ENCODE peak calls at places on chromosomes 13 and 19, in ten cellular contexts. R, C, K, F, W, J, Q, H, I and G are unnamed samples. For H3K27me3, the result is how much of the 10 kb centered on the place peaks cover.

GRCh38 chr19:512548-513365 is 5.5 kb downstream of the TPGS1 start:
- DNase-seq in H (peak), I (no peak), Q (no peak), R (no peak), F (no peak), J (no peak), C (peak), W (no peak), K (no peak), G (no peak)

GRCh38 chr13:99723847-99724246 is 222.6 kb downstream of the TM9SF2 start:
- DNase-seq in H (no peak), Q (no peak), K (no peak), W (no peak), I (no peak), R (no peak), C (no peak), J (no peak), F (no peak), G (no peak)

GRCh38 chr19:29909545-29909944 is 32.5 kb upstream of the URI1 start:
- DNase-seq in F (no peak), J (peak), W (no peak), K (no peak), R (no peak), C (no peak), H (no peak), I (no peak), Q (no peak), G (no peak)

GRCh38 chr19:571127-571974 is 1.0 kb upstream of the BSG start:
- DNase-seq in I (peak), K (peak), H (peak), R (peak), C (no peak), W (no peak), J (no peak), F (no peak), Q (peak), G (peak)

GRCh38 chr19:49533551-49534488 is 6.0 kb downstream of the RCN3 start:
- DNase-seq in R (peak), W (peak), H (peak), Q (peak), F (peak), J (peak), I (peak), C (peak), K (peak), G (peak)

GRCh38 chr19:47633996-47634395 is 25.1 kb downstream of the BICRA start:
- DNase-seq in F (no peak), C (no peak), I (no peak), R (no peak), J (no peak), Q (no peak), H (no peak), W (no peak), K (no peak), G (no peak)

GRCh38 chr13:37075164-37075563 is 15.7 kb upstream of the SUPT20H start:
- DNase-seq in Q (no peak), K (no peak), F (no peak), W (no peak), I (no peak), H (no peak), R (no peak), J (no peak), C (no peak), G (no peak)

GRCh38 chr19:49463960-49464740 is 9.9 kb upstream of the FLT3LG start:
- DNase-seq in R (no peak), Q (no peak), C (peak), H (no peak), J (no peak), W (no peak), F (no peak), I (no peak), K (no peak), G (no peak)

GRCh38 chr19:33416307-33417215 is 43.1 kb downstream of the CEBPG start:
- DNase-seq in H (no peak), C (peak), W (no peak), F (peak), R (peak), Q (peak), K (peak), J (no peak), I (peak), G (peak)

GRCh38 chr19:49425922-49426592 is 869 bp downstream of the GFY start:
- DNase-seq in H (no peak), J (no peak), C (no peak), F (no peak), I (no peak), W (no peak), R (no peak), K (peak), Q (no peak), G (no peak)

GRCh38 chr13:31945202-31945978 is 86.2 kb upstream of the FRY start:
- DNase-seq in F (peak), W (peak), Q (no peak), C (peak), K (peak), I (peak), R (peak), H (peak), J (no peak), G (peak)

GRCh38 chr13:24135674-24136300 is 24.7 kb upstream of the SPATA13 start:
- DNase-seq in W (no peak), J (no peak), Q (no peak), I (peak), H (no peak), C (no peak), F (no peak), R (peak), K (peak), G (peak)

GRCh38 chr19:56933014-56933705 is 92.6 kb upstream of the PEG3 start:
- DNase-seq in C (no peak), Q (no peak), W (no peak), J (no peak), K (no peak), F (no peak), H (no peak), I (no peak), R (no peak), G (no peak)

GRCh38 chr19:40277356-40277755 is 7.8 kb downstream of the AKT2 start:
- DNase-seq in R (no peak), F (no peak), K (no peak), J (no peak), W (no peak), H (no peak), C (no peak), Q (no peak), I (no peak), G (no peak)

GRCh38 chr19:13038306-13039210 is 43.3 kb downstream of the NFIX start:
- DNase-seq in R (no peak), H (no peak), W (no peak), C (no peak), Q (no peak), J (no peak), I (no peak), K (no peak), F (no peak), G (no peak)

GRCh38 chr13:88063741-88064140 is 392.6 kb downstream of the SLITRK5 start:
- DNase-seq in R (peak), C (no peak), J (no peak), K (peak), H (no peak), W (no peak), Q (no peak), I (no peak), F (no peak), G (peak)

GRCh38 chr13:111972261-111972780 is 94.6 kb upstream of the SOX1 start:
- DNase-seq in F (no peak), C (no peak), I (no peak), K (no peak), H (no peak), J (no peak), W (no peak), R (no peak), Q (no peak), G (no peak)

GRCh38 chr13:111973186-111974064 is 93.5 kb upstream of the SOX1 start:
- DNase-seq in J (no peak), Q (no peak), I (no peak), F (no peak), H (no peak), W (no peak), R (no peak), K (no peak), C (no peak), G (no peak)

GRCh38 chr13:111968611-111969010 is 98.3 kb upstream of the SOX1 start:
- DNase-seq in W (no peak), R (no peak), F (no peak), J (no peak), C (no peak), I (no peak), K (no peak), H (no peak), Q (no peak), G (no peak)

GRCh38 chr13:111969551-111970135 is 97.3 kb upstream of the SOX1 start:
- DNase-seq in H (no peak), K (no peak), F (no peak), J (no peak), R (no peak), C (no peak), I (no peak), Q (no peak), W (no peak), G (no peak)

DNA sequence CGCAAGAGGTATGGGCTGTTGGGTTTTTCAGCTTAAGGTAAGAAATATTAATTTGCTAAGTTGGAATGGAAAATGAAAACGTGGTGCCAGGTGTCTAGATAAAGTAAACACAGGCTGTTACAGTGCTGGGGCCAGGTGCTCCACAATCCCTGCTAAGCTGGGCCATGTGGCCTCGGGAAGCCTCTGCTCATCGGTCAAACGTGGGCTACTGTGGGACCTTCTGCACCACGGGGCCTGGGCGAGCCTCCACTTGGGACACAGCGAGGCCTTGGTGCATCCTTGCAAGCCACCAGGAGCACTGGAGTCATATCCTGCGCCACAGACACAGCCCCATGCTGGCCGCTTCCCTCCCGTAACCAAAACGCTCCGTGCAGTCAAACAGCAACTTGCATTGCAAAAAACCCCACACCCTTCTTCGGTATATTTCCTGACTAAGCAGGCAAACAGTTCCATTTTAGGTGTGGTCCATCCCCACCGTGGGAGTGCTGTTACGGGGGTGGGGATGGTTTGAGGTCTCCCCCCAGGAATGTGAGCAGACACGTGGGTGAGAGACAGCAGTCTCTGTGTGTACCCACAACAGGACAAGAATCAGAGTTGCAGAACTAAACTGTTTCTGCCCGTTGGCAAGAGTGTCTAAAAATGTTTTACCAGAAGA is 96.3 kb upstream of the SOX1 start:
- DNase-seq in K (no peak), F (no peak), W (no peak), C (no peak), I (no peak), Q (no peak), J (no peak), R (no peak), H (no peak), G (no peak)
- H3K4me3 ChIP-seq in K (no peak), F (no peak), W (no peak), C (no peak), I (no peak), Q (no peak), J (no peak), R (no peak), H (no peak), G (no peak)

GRCh38 chr19:35513231-35513974 is at the start of gene DMKN:
- DNase-seq in C (no peak), H (no peak), Q (no peak), F (no peak), K (peak), I (peak), J (no peak), W (no peak), R (peak), G (peak)
- H3K27me3 ChIP-seq in C (under half), H (under half), Q (under half), F (half or more), K (under half), I (half or more), J (half or more), W (under half), R (under half), G (under half)

GRCh38 chr19:16586477-16586871 is 14.3 kb upstream of the SLC35E1 start:
- DNase-seq in C (peak), I (no peak), J (no peak), H (no peak), F (no peak), R (no peak), Q (no peak), W (no peak), K (no peak), G (no peak)
- H3K4me3 ChIP-seq in C (no peak), I (no peak), J (no peak), H (no peak), F (no peak), R (no peak), Q (no peak), W (no peak), K (no peak), G (no peak)

GRCh38 chr19:1773173-1773572 is 19.9 kb downstream of the ONECUT3 start:
- DNase-seq in K (peak), C (no peak), H (no peak), J (no peak), W (no peak), I (no peak), Q (no peak), F (no peak), R (peak), G (peak)

GRCh38 chr19:1768918-1769644 is 15.8 kb downstream of the ONECUT3 start:
- DNase-seq in R (no peak), C (peak), H (no peak), J (no peak), Q (no peak), K (no peak), F (no peak), W (no peak), I (no peak), G (no peak)

GRCh38 chr19:1768248-1768647 is 14.9 kb downstream of the ONECUT3 start:
- DNase-seq in C (peak), Q (no peak), W (no peak), J (no peak), I (no peak), F (no peak), K (no peak), H (no peak), R (no peak), G (no peak)

GRCh38 chr19:1769645-1769985 is 16.3 kb downstream of the ONECUT3 start:
- DNase-seq in F (no peak), I (no peak), Q (no peak), K (no peak), C (peak), W (no peak), R (no peak), H (no peak), J (no peak), G (no peak)

GRCh38 chr19:1770866-1771576 is 17.7 kb downstream of the ONECUT3 start:
- DNase-seq in H (no peak), I (no peak), R (no peak), F (no peak), W (no peak), J (no peak), K (no peak), Q (no peak), C (peak), G (no peak)
- H3K27me3 ChIP-seq in H (half or more), I (half or more), R (under half), F (half or more), W (under half), J (half or more), K (under half), Q (under half), C (under half), G (under half)

DNA sequence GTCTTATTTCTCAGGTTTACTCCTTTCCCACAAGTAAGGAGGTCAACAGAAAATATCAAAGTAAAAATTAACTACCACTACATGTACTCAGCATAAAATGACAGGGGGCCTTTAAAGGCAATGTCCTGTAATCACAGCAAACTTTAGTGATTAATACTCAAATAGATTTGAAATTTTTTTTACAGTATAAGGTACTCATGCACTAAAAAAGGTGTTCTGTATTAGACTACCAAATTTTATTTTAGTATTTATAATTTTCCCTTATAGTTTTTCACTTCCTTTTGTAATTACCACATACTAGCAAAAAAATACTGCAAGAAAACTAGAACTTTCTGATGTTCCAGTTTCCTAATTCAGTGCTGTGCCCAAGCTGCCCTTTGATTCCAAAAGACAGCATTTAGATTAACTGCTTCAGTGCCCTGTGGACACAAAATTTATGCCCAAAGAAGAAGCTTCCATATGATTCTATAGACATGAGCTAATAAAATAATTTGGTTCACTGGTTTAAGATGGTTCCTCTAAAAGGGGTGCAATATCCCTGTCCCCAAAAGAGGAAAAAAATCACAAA is 70.6 kb downstream of the KLF12 start:
- DNase-seq in J (no peak), F (no peak), H (no peak), W (no peak), K (no peak), C (no peak), Q (no peak), I (no peak), R (no peak), G (no peak)
- H3K4me3 ChIP-seq in J (peak), F (peak), H (no peak), W (no peak), K (no peak), C (no peak), Q (no peak), I (peak), R (no peak), G (no peak)

GRCh38 chr19:55466246-55466614 is 1.7 kb upstream of the C19orf85 start:
- DNase-seq in F (peak), I (no peak), Q (no peak), H (no peak), W (no peak), J (no peak), C (no peak), R (no peak), K (no peak), G (no peak)
- H3K27me3 ChIP-seq in F (under half), I (under half), Q (under half), H (under half), W (under half), J (under half), C (under half), R (under half), K (under half), G (under half)

GRCh38 chr13:111874981-111875380 is 192.0 kb upstream of the SOX1 start:
- DNase-seq in H (no peak), J (peak), F (no peak), Q (no peak), W (no peak), R (no peak), C (no peak), K (no peak), I (no peak), G (no peak)

GRCh38 chr13:111876506-111876905 is 190.4 kb upstream of the SOX1 start:
- DNase-seq in Q (no peak), J (peak), I (no peak), R (no peak), K (no peak), H (no peak), C (no peak), W (no peak), F (no peak), G (no peak)

GRCh38 chr13:111877906-111878305 is 189.0 kb upstream of the SOX1 start:
- DNase-seq in H (no peak), R (no peak), I (no peak), C (no peak), F (no peak), Q (no peak), J (peak), W (no peak), K (no peak), G (no peak)

GRCh38 chr13:111873676-111874178 is 193.2 kb upstream of the SOX1 start:
- DNase-seq in J (peak), Q (no peak), I (no peak), C (no peak), K (no peak), H (no peak), R (no peak), F (no peak), W (no peak), G (no peak)

GRCh38 chr13:111875922-111876321 is 191.0 kb upstream of the SOX1 start:
- DNase-seq in C (no peak), Q (no peak), I (no peak), K (no peak), W (no peak), H (no peak), R (no peak), F (no peak), J (peak), G (no peak)
- H3K4me3 ChIP-seq in C (no peak), Q (no peak), I (no peak), K (no peak), W (no peak), H (no peak), R (no peak), F (no peak), J (no peak), G (no peak)